ENCODE peak calls at places on chromosomes 16 and 17, in four cellular contexts. E is NCI-H1930, W is midbrain, V is fibroblast of mammary gland. R is an unnamed sample.

GRCh38 chr17:72296456-72296855 is 175.6 kb downstream of the SOX9 start:
- DNase-seq in E (no peak), W (no peak), V (peak; percentile 25), R (no peak)

GRCh38 chr17:40548982-40549680 is 16.1 kb downstream of the CCR7 start:
- DNase-seq in E (no peak), W (no peak), V (peak; percentile 98), R (peak; percentile 10)

GRCh38 chr17:27354491-27355081 is 60.7 kb downstream of the WSB1 start:
- DNase-seq in W (no peak), V (no peak), E (no peak), R (no peak)

GRCh38 chr16:27404163-27404823 is 2.3 kb downstream of the IL21R start:
- DNase-seq in E (no peak), V (no peak), W (no peak), R (no peak)

GRCh38 chr16:84803146-84803545 is 16.6 kb upstream of the CRISPLD2 start:
- DNase-seq in V (no peak), W (no peak), E (no peak), R (no peak)

GRCh38 chr17:7084058-7084457 is 4.0 kb upstream of the CLEC10A start:
- DNase-seq in W (no peak), E (no peak), V (peak; percentile 16), R (no peak)

GRCh38 chr16:27444015-27444414 is 42.0 kb downstream of the IL21R start:
- DNase-seq in V (peak; percentile 35), E (no peak), W (no peak), R (no peak)

GRCh38 chr17:57091186-57091618 is 6.2 kb downstream of the AKAP1 start:
- DNase-seq in E (no peak), W (peak; percentile 51), V (no peak), R (no peak)

GRCh38 chr16:77993586-77993985 is 28.8 kb upstream of the CLEC3A start:
- DNase-seq in V (peak; percentile 24), W (no peak), E (no peak), R (no peak)

GRCh38 chr17:29617481-29618271 is 5.0 kb downstream of the CORO6 start:
- DNase-seq in E (peak; percentile 16), V (peak; percentile 77), W (peak; percentile 73), R (peak; percentile 89)

GRCh38 chr16:46720619-46721018 is 27.5 kb downstream of the MYLK3 start:
- DNase-seq in E (no peak), V (no peak), W (no peak), R (no peak)

GRCh38 chr17:75894049-75894742 is 2.6 kb downstream of the TRIM65 start:
- DNase-seq in E (no peak), V (peak; percentile 23), W (no peak), R (no peak)

GRCh38 chr16:85029413-85029794 is 1.8 kb downstream of the KIAA0513 start:
- DNase-seq in W (no peak), E (no peak), V (peak; percentile 69), R (peak; percentile 22)

GRCh38 chr17:17062866-17063265 is 20.6 kb downstream of the MPRIP start:
- DNase-seq in V (no peak), W (no peak), E (no peak), R (no peak)

GRCh38 chr16:74922150-74923138 is 62.5 kb downstream of the WDR59 start:
- DNase-seq in W (no peak), E (no peak), V (no peak), R (no peak)

GRCh38 chr17:29369831-29370735 is 20.1 kb upstream of the TAOK1 start:
- DNase-seq in V (peak; percentile 84), E (peak; percentile 59), W (peak; percentile 85), R (peak; percentile 27)

GRCh38 chr17:56213031-56213430 is 59.8 kb downstream of the ANKFN1 start:
- DNase-seq in W (no peak), V (peak; percentile 13), E (no peak), R (no peak)

GRCh38 chr17:50916026-50916707 is 50.0 kb upstream of the TOB1 start:
- DNase-seq in V (peak; percentile 64), W (no peak), E (no peak), R (no peak)

GRCh38 chr17:62819511-62820221 is 11.6 kb upstream of the MARCHF10 start:
- DNase-seq in E (no peak), W (no peak), V (peak; percentile 99), R (no peak)

GRCh38 chr17:75270218-75270965 is 639 bp downstream of the MIF4GD start:
- DNase-seq in W (no peak), E (peak; percentile 63), V (peak; percentile 76), R (peak; percentile 68)

GRCh38 chr17:81309140-81309858 is 14.2 kb upstream of the SLC38A10 start:
- DNase-seq in W (peak; percentile 30), V (peak; percentile 68), E (no peak), R (no peak)

GRCh38 chr17:2067559-2067958 is 12.7 kb downstream of the HIC1 start:
- DNase-seq in W (no peak), E (no peak), V (peak; percentile 84), R (peak; percentile 27)

GRCh38 chr16:4693956-4694663 is 748 bp downstream of the NUDT16L1 start:
- DNase-seq in W (no peak), E (no peak), V (peak; percentile 70), R (peak; percentile 55)

GRCh38 chr17:74134991-74135390 is 68.5 kb upstream of the RPL38 start:
- DNase-seq in V (no peak), W (no peak), E (no peak), R (no peak)

GRCh38 chr16:53812914-53813313 is 109.0 kb downstream of the FTO start:
- DNase-seq in V (no peak), W (no peak), E (no peak), R (no peak)

GRCh38 chr16:6193718-6194117 is 1096.1 kb upstream of the EEF2KMT start:
- DNase-seq in W (no peak), E (no peak), V (no peak), R (peak; percentile 46)

GRCh38 chr16:4372578-4373355 is 1.1 kb downstream of the VASN start:
- DNase-seq in V (peak; percentile 89), E (no peak), W (peak; percentile 31), R (no peak)

GRCh38 chr17:50920041-50920410 is 53.9 kb upstream of the TOB1 start:
- DNase-seq in E (no peak), V (no peak), W (no peak), R (no peak)

GRCh38 chr16:84048871-84049270 is 6.3 kb upstream of the SLC38A8 start:
- DNase-seq in W (no peak), E (no peak), V (no peak), R (no peak)

GRCh38 chr17:65122836-65123756 is 14.1 kb upstream of the RGS9 start:
- DNase-seq in E (peak; percentile 79), V (peak; percentile 91), W (peak; percentile 79), R (peak; percentile 94)

R was measured in DND-41.